ENCODE peak calls at places on chromosomes 1 and 21, in seven cellular contexts. G, B, N, A, C, F and D are unnamed samples.

GRCh38 chr1:23559136-23559984 is at the start of gene ID3:
- DNase-seq in G (peak), B (peak), N (peak), A (peak), C (peak), F (peak), D (peak)

GRCh38 chr1:204391629-204392028 is 20.0 kb downstream of the PPP1R15B start:
- DNase-seq in G (no peak), B (no peak), N (no peak), A (no peak), C (no peak), F (no peak), D (no peak)

GRCh38 chr1:64396817-64397216 is 73.1 kb upstream of the CACHD1 start:
- DNase-seq in G (peak), B (no peak), N (no peak), A (peak), C (no peak), F (no peak), D (no peak)

GRCh38 chr1:6703016-6703415 is 1.4 kb upstream of the DNAJC11 start:
- DNase-seq in G (no peak), B (no peak), N (no peak), A (no peak), C (no peak), F (no peak), D (no peak)

GRCh38 chr1:230401763-230402294 is 24.3 kb downstream of the PGBD5 start:
- DNase-seq in G (no peak), B (no peak), N (no peak), A (no peak), C (no peak), F (no peak), D (no peak)

GRCh38 chr1:24955161-24955560 is 25.1 kb upstream of the RUNX3 start:
- DNase-seq in G (no peak), B (no peak), N (no peak), A (no peak), C (no peak), F (no peak), D (peak)

GRCh38 chr1:155485945-155486344 is 76.7 kb downstream of the ASH1L start:
- DNase-seq in G (no peak), B (no peak), N (no peak), A (no peak), C (no peak), F (peak), D (no peak)

GRCh38 chr1:150484431-150484830 is 2.8 kb upstream of the TARS2 start:
- DNase-seq in G (no peak), B (no peak), N (no peak), A (no peak), C (no peak), F (no peak), D (no peak)

GRCh38 chr1:31866450-31866801 is 50.6 kb upstream of the SPOCD1 start:
- DNase-seq in G (no peak), B (no peak), N (no peak), A (no peak), C (no peak), F (peak), D (no peak)

GRCh38 chr21:43338951-43339350 is 88.0 kb downstream of the SIK1 start:
- DNase-seq in G (peak), B (peak), N (no peak), A (no peak), C (peak), F (peak), D (no peak)

GRCh38 chr1:6343506-6344405 is 49.8 kb downstream of the ACOT7 start:
- DNase-seq in G (peak), B (no peak), N (peak), A (peak), C (peak), F (peak), D (peak)

GRCh38 chr1:101284021-101284420 is 47.2 kb downstream of the S1PR1 start:
- DNase-seq in G (no peak), B (no peak), N (peak), A (no peak), C (no peak), F (no peak), D (peak)

GRCh38 chr1:15755021-15755642 is 3.5 kb upstream of the FBLIM1 start:
- DNase-seq in G (no peak), B (no peak), N (no peak), A (no peak), C (no peak), F (no peak), D (no peak)

GRCh38 chr1:23101101-23101827 is 67.4 kb downstream of the LUZP1 start:
- DNase-seq in G (no peak), B (no peak), N (no peak), A (no peak), C (no peak), F (no peak), D (no peak)

GRCh38 chr1:51088474-51088873 is 13.6 kb upstream of the C1orf185 start:
- DNase-seq in G (no peak), B (no peak), N (no peak), A (no peak), C (no peak), F (no peak), D (no peak)
- TF ChIP-seq CTCF in G (no peak), B (no peak), N (no peak), A (peak), C (no peak), F (peak), D (no peak)

DNA sequence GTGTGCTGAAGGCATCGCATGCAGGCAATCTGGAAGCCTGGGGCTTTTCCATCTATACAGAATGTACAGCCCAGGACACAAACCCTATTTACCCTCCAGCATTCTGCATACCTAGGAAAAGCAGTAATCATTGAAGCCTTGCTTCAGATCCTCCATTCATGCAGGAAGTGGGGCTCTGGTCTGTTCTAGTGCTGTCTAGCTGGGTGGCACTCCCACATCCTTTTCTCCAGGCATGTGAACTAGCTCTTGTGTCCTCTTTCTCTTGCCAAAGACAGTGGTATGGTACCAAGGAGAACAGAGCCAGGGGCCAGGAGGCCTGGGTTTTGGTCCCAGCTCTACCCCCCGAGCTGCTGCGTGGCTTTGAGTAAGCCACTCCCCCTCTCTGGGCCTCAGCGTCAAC is 21.7 kb downstream of the LRP8 start:
- DNase-seq in G (no peak), B (no peak), N (no peak), A (no peak), C (no peak), F (no peak), D (no peak)
- H3K27ac ChIP-seq in G (no peak), B (no peak), N (no peak), A (peak), C (no peak), F (no peak), D (no peak)

DNA sequence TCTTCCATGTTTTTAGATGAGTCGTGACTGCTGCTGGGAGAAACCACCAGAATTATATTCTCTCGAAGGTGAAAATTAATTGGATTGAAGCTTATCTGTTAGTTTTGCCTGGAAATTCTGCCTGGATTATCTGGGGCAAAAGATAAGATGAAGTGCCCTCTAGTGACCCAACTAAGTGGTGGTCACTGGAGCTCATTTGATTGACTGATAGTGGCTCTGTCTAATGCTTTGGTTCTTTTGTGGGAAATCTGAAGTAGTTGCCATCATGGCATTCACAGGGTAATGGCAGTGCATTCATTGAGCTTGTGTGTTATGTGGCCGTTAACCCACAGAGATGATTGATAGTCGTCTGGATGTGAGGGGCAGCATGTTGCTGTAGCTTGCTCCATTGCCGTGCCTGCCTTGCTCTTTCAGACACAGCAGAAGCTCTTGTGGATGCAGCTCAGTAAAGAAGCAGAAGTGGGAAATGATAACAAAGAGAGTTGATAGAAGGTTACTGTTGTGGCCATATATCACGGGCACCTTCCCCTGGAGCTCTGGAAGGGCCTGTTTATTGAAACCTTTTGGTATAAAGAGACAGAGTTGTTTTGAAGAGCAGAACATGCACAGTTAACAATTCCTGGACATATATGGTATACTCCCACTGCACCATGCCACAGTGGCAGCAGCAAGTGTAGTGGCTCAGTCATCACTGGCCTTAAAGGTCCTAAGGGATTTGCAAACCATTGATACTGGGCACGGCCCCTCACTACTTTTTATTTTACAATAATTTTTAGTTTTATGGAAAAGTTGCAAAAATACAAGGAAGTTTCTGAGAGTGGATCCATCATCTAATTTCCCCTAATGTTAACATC is 42.0 kb downstream of the CXADR start:
- DNase-seq in G (peak), B (no peak), N (no peak), A (peak), C (no peak), F (peak), D (no peak)
- TF ChIP-seq CTCF in G (peak), B (no peak), N (no peak), A (peak), C (peak), F (peak), D (no peak)

DNA sequence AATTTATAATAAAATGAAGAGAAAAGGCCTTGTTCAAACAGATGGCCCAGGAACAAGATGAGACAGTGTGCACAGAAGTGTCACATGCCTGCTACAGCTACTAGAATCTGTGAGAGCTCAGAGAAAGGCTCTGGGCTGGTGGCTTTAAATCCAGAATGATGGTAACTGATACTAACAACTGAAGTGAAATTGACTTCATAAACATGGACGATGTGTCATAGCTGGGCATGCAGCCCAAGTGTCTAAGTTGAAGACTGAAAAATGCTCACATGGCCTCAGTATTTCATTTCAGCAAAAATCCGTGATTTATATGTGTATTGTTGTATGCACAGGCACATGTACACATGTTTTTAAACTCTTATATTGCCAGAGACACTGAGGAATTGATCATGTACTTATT is 208.3 kb upstream of the RUNX1 start:
- DNase-seq in G (peak), B (no peak), N (no peak), A (no peak), C (peak), F (no peak), D (no peak)
- H3K27ac ChIP-seq in G (peak), B (peak), N (no peak), A (no peak), C (peak), F (no peak), D (no peak)

DNA sequence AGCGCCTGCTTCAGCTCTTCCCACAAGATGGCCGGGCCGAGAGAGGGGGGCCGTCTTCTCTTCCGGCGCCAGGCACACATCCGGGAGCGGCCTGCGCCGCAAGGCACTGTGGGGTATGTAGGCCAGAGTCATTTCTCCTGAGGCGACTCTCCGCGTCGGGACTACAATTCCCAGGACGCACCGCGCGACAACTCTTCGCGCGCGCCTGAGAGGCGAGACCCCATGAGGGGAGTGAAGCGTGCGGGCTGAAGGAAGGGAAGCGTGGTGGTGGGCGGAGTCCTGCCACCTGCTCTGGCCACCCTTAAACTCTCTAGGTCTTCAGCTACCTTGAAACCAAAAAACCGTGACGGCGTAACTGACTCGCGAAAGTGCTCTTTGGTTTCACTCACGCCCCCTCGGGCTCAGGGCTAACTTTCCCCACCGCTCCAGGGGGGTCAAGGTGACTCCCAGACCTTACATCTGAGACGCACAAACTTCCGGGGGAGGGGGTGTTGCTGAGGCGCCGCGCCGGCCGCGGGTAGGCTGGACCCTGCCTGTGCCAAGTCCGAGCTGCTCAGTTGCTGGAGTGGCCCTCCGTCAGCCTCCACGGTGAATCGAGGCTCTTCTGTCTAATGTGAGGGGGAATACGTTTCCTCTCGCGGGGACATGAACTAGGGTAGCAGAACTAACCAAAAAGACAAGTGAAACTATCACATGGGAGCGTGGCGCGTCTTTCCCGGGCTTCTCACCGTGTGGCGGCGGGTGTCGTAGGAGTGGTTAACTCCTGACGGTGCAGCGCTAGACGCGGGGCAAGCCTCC is at the start of gene SERBP1:
- DNase-seq in G (peak), B (peak), N (peak), A (peak), C (peak), F (peak), D (peak)
- TF ChIP-seq CTCF in G (no peak), B (no peak), N (no peak), A (no peak), C (no peak), F (no peak), D (no peak)